ENCODE peak calls at places on chromosomes 7 and 10, in ten cellular contexts. C is epithelial cell of proximal tubule, E is AG04449, S is foreskin fibroblast, Z is prostate gland, T is cardiac muscle cell, D is thoracic aorta, U is astrocyte of the spinal cord, Y is Peyer's patch, G is HCT116. O is an unnamed sample.

GRCh38 chr7:5012985-5013384 is 32.7 kb upstream of the RBAK start:
- DNase-seq in Y (no peak), U (no peak), E (no peak), D (no peak), C (no peak), Z (no peak), G (no peak), S (peak; percentile 1), T (peak; percentile 1), O (no peak)

GRCh38 chr7:101598981-101599681 is 30.0 kb downstream of the MYL10 start:
- DNase-seq in D (no peak), T (peak; percentile 42), C (no peak), E (no peak), S (peak; percentile 34), G (no peak), Z (no peak), Y (no peak), U (no peak), O (no peak)

GRCh38 chr10:78805176-78805575 is 263.6 kb upstream of the ZMIZ1 start:
- DNase-seq in Z (peak; percentile 84), G (no peak), T (peak; percentile 86), Y (no peak), E (peak; percentile 99), D (peak; percentile 36), U (peak; percentile 98), C (peak; percentile 29), S (peak; percentile 97), O (peak; percentile 42)

GRCh38 chr10:124659380-124659779 is 84.8 kb downstream of the FAM53B start:
- DNase-seq in Z (no peak), C (no peak), S (no peak), G (no peak), Y (no peak), E (no peak), D (no peak), U (no peak), T (no peak), O (no peak)

GRCh38 chr10:132538031-132538789 is 623 bp downstream of the INPP5A start:
- DNase-seq in E (no peak), G (no peak), Y (peak; percentile 63), S (no peak), D (peak; percentile 1), C (no peak), U (no peak), T (no peak), Z (no peak), O (no peak)

GRCh38 chr10:129969528-129970264 is 5.6 kb upstream of the EBF3 start:
- DNase-seq in Y (no peak), E (no peak), T (no peak), Z (no peak), S (no peak), G (no peak), C (no peak), D (no peak), U (no peak), O (no peak)

GRCh38 chr7:135803143-135803542 is 54.5 kb upstream of the FAM180A start:
- DNase-seq in Y (no peak), D (no peak), G (no peak), Z (no peak), U (no peak), E (no peak), C (no peak), T (no peak), S (no peak), O (no peak)

GRCh38 chr10:83075395-83076072 is 1063.8 kb upstream of the GHITM start:
- DNase-seq in Z (no peak), C (no peak), S (no peak), E (no peak), D (no peak), G (no peak), Y (no peak), T (no peak), U (peak; percentile 9), O (no peak)

GRCh38 chr7:134691820-134692705 is 45.4 kb downstream of the BPGM start:
- DNase-seq in S (no peak), G (no peak), T (no peak), U (peak; percentile 66), D (no peak), Y (no peak), E (no peak), C (no peak), Z (no peak), O (no peak)

GRCh38 chr7:134686782-134687181 is 40.1 kb downstream of the BPGM start:
- DNase-seq in T (no peak), E (no peak), D (no peak), Y (no peak), Z (no peak), G (no peak), U (peak; percentile 46), S (no peak), C (no peak), O (no peak)

GRCh38 chr7:134690614-134691504 is 44.2 kb downstream of the BPGM start:
- DNase-seq in D (no peak), Z (no peak), G (no peak), Y (no peak), S (no peak), U (peak; percentile 59), C (no peak), E (no peak), T (no peak), O (no peak)

GRCh38 chr7:134693256-134693655 is 46.6 kb downstream of the BPGM start:
- DNase-seq in C (no peak), T (no peak), G (no peak), E (peak; percentile 80), Z (no peak), D (peak; percentile 84), Y (no peak), U (peak; percentile 92), S (peak; percentile 94), O (no peak)

GRCh38 chr7:134690016-134690415 is 43.4 kb downstream of the BPGM start:
- DNase-seq in T (peak; percentile 46), Y (no peak), S (peak; percentile 44), G (no peak), Z (no peak), E (no peak), D (no peak), C (no peak), U (peak; percentile 81), O (no peak)
- TF ChIP-seq CTCF in T (peak; percentile 64), Y (peak; percentile 45), S (peak; percentile 67), G (peak; percentile 20), Z (peak; percentile 12), E (peak; percentile 41), D (peak; percentile 57), C (peak; percentile 54), U (peak; percentile 67), O (no peak)

DNA sequence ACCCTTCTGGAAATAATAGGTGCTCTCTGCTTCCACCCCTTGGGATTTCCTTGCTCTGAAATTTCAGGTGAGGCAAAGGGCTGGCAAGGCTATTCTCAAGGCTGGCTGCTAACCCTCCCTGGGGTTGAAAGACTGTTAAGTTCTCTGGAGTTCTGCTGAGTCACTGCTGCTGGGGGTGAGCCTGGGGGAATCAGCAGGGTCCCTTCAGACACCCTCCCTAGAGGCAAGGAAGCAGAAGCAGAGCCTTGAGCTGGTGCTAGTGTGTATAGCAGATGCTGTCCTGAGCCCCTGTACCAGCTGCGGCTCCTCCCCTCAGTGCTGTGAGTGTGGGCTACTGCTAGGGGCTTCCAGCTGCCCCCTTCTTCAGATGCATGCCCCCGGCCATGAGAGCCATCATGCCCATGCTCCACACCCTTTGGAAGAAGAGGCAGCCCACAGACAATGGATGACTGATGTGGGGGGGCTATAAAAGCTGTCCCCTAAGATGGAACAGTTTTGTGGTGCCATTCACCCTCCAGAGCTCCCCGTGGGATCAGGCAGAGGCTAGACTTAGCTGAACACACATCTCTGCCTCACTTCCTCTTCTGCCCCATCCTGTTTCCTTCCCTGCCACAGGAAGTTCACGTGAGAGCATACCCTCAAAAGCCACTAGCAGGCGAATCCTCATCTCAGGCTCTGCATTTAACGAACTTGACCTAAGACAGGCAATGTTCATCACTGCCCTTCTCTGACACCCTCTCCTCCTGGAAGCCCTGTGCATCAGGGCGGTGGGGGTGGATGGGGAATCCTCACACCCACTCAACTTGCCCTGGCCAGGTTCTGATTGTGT is 91.8 kb downstream of the SH3PXD2A start:
- DNase-seq in E (no peak), Y (no peak), S (no peak), U (peak; percentile 41), T (no peak), G (no peak), Z (no peak), C (no peak), D (no peak), O (no peak)
- H3K4me3 ChIP-seq in E (no peak overlapping the region), Y (no peak overlapping the region), S (no peak overlapping the region), U (no peak overlapping the region), T (no peak overlapping the region), G (no peak overlapping the region), Z (no peak overlapping the region), C (no peak overlapping the region), D (no peak overlapping the region), O (no peak overlapping the region)

DNA sequence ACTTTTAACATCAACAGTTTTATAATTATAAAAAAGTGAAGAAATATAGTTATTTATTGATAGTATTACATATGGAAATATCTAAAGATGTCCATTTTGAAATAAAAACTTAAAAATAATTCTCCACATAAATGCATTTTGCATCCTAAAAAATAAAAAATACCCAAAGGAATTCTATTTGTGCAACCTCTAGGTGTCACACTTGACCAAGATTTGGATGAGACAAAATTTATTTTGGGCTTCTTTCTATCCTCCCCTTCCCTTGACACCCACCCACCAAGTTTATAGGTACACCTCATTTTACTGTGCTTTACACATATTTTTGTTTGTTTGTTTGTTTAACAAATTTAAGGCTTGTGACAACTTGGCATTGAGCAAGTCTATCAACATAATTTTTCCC is 3.3 kb upstream of the THSD7A start:
- DNase-seq in U (peak; percentile 9), T (no peak), S (no peak), G (no peak), Z (no peak), C (no peak), E (no peak), Y (no peak), D (no peak), O (no peak)
- TF ChIP-seq CTCF in U (peak; percentile 34), T (peak; percentile 40), S (peak; percentile 18), G (peak; percentile 58), Z (peak; percentile 20), C (peak; percentile 61), E (no peak), Y (peak; percentile 34), D (no peak), O (peak; percentile 24)

GRCh38 chr7:56092789-56093531 is at the start of gene PHKG1:
- DNase-seq in C (no peak), Y (peak; percentile 60), E (peak; percentile 44), U (peak; percentile 91), T (peak; percentile 22), D (peak; percentile 41), S (peak; percentile 83), Z (peak; percentile 71), G (no peak), O (peak; percentile 61)

GRCh38 chr7:56086761-56087160 is 6.0 kb downstream of the PHKG1 start:
- DNase-seq in E (no peak), G (no peak), T (no peak), S (no peak), Z (no peak), U (no peak), Y (peak; percentile 24), C (no peak), D (no peak), O (no peak)

GRCh38 chr7:56087445-56087844 is 5.3 kb downstream of the PHKG1 start:
- DNase-seq in C (no peak), S (no peak), U (no peak), G (no peak), E (no peak), Z (no peak), Y (peak; percentile 19), T (no peak), D (no peak), O (no peak)

DNA sequence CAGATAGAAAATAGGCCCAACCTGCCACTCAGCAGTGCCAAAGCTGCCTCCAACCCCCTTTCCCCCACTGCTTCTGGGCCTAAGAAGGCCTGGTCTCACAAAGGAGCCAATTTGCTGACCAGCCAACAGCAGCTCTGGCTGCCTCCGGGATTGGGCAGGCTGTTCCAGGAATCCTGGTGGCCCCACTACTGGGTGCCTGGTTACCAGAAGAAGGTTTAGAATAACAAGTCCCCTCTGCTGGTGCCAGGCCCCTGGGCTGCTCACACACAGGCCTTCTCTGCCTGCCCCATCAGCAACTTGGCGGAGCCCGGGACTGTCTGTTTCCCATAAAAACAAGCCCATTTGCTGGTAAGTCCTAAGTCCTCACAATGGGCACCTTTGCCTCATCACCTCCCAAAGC is 1.2 kb downstream of the PHKG1 start:
- DNase-seq in Z (peak; percentile 26), T (no peak), S (no peak), U (peak; percentile 33), C (no peak), Y (no peak), E (no peak), G (no peak), D (peak; percentile 62), O (no peak)
- H3K4me3 ChIP-seq in Z (no peak overlapping the region), T (no peak overlapping the region), S (no peak overlapping the region), U (no peak overlapping the region), C (no peak overlapping the region), Y (no peak overlapping the region), E (no peak overlapping the region), G (no peak overlapping the region), D (peak overlapping the region; percentile 60), O (no peak overlapping the region)

O was measured in colonic mucosa.